ENCODE peak calls at places on chromosomes 5 and 9, in ten cellular contexts. P is aorta, H is AG04450, R is hepatocyte, O is kidney epithelial cell, F is upper lobe of right lung, T is H1, Y is NT2/D1, E is cardiac muscle cell, X is H9. M is an unnamed sample. For H3K27me3, the result is how much of the 10 kb centered on the place peaks cover.

GRCh38 chr5:38463634-38464521 is 92.6 kb downstream of the LIFR start:
- DNase-seq in O (peak), R (peak), F (no peak), X (no peak), E (peak), P (no peak), H (peak), T (no peak), Y (no peak), M (no peak)

GRCh38 chr5:76720988-76721569 is 5.2 kb downstream of the F2R start:
- DNase-seq in T (no peak), F (no peak), P (no peak), H (no peak), X (no peak), E (no peak), Y (no peak), R (no peak), O (no peak), M (no peak)

GRCh38 chr5:83294246-83294645 is 177.3 kb upstream of the VCAN start:
- DNase-seq in F (no peak), X (no peak), T (no peak), O (no peak), R (no peak), E (no peak), Y (no peak), P (no peak), H (no peak), M (no peak)

GRCh38 chr5:140245354-140245753 is 57.5 kb downstream of the PFDN1 start:
- DNase-seq in F (no peak), Y (no peak), P (no peak), R (no peak), O (no peak), T (no peak), E (peak), X (no peak), H (no peak), M (no peak)

GRCh38 chr9:121684381-121685145 is 33.1 kb downstream of the DAB2IP start:
- DNase-seq in P (peak), Y (no peak), O (no peak), T (no peak), H (no peak), F (peak), E (peak), X (peak), R (peak), M (peak)

GRCh38 chr9:87567566-87567965 is 69.9 kb downstream of the DAPK1 start:
- DNase-seq in Y (no peak), H (no peak), X (no peak), P (peak), T (no peak), O (no peak), E (peak), R (no peak), F (no peak), M (no peak)

GRCh38 chr5:88776692-88777091 is 106.3 kb downstream of the MEF2C start:
- DNase-seq in F (no peak), H (no peak), O (no peak), T (no peak), X (no peak), E (no peak), P (no peak), Y (no peak), R (no peak), M (peak)

GRCh38 chr5:114935490-114935889 is 234.2 kb downstream of the TRIM36 start:
- DNase-seq in P (no peak), H (no peak), Y (no peak), O (no peak), T (no peak), E (no peak), F (no peak), R (no peak), X (no peak), M (no peak)

GRCh38 chr9:89702401-89702800 is 97.6 kb downstream of the GADD45G start:
- DNase-seq in P (no peak), R (no peak), Y (no peak), H (no peak), X (no peak), E (no peak), T (no peak), O (no peak), F (no peak), M (no peak)

GRCh38 chr9:87883990-87884389 is 1.3 kb downstream of the SPATA31E1 start:
- DNase-seq in H (no peak), F (no peak), P (no peak), E (no peak), X (peak), T (no peak), Y (peak), O (no peak), R (no peak), M (peak)

GRCh38 chr5:135213466-135214239 is 179.6 kb upstream of the PITX1 start:
- DNase-seq in Y (no peak), O (no peak), R (no peak), H (no peak), T (no peak), P (no peak), F (peak), E (no peak), X (peak), M (peak)

GRCh38 chr5:42490836-42491235 is 67.6 kb downstream of the GHR start:
- DNase-seq in H (no peak), X (no peak), Y (no peak), O (no peak), F (no peak), T (no peak), P (no peak), R (no peak), E (no peak), M (no peak)

GRCh38 chr5:135386886-135387628 is 12.0 kb downstream of the MACROH2A1 start:
- DNase-seq in F (no peak), T (no peak), Y (no peak), X (no peak), E (peak), O (no peak), P (no peak), R (peak), H (peak), M (peak)

GRCh38 chr9:4099961-4100360 is 199.9 kb downstream of the GLIS3 start:
- DNase-seq in T (no peak), R (no peak), O (no peak), P (no peak), E (peak), X (no peak), H (no peak), F (no peak), Y (no peak), M (no peak)

GRCh38 chr9:113638504-113638903 is 175.0 kb downstream of the RGS3 start:
- DNase-seq in H (no peak), O (no peak), F (no peak), Y (no peak), R (no peak), X (no peak), T (no peak), E (no peak), P (no peak), M (no peak)

GRCh38 chr5:6544561-6544935 is 88.3 kb downstream of the NSUN2 start:
- DNase-seq in R (no peak), Y (no peak), P (no peak), E (no peak), H (no peak), T (no peak), X (no peak), O (no peak), F (no peak), M (peak)

GRCh38 chr5:143824851-143825720 is 13.1 kb downstream of the HMHB1 start:
- DNase-seq in E (peak), R (peak), H (peak), T (peak), O (peak), P (peak), Y (peak), F (peak), X (peak), M (peak)

GRCh38 chr5:83426855-83427254 is 44.7 kb upstream of the VCAN start:
- DNase-seq in O (no peak), H (no peak), T (no peak), P (no peak), X (no peak), F (no peak), Y (no peak), R (no peak), E (no peak), M (no peak)

GRCh38 chr5:133287500-133287899 is 235.7 kb downstream of the HSPA4 start:
- DNase-seq in X (peak), Y (peak), O (no peak), P (peak), T (no peak), F (no peak), R (peak), E (peak), H (peak), M (peak)

GRCh38 chr9:7045361-7045760 is 287.6 kb downstream of the KDM4C start:
- DNase-seq in X (no peak), E (peak), R (no peak), F (no peak), P (no peak), Y (no peak), O (no peak), H (no peak), T (no peak), M (no peak)

GRCh38 chr9:121198512-121199042 is 3.1 kb downstream of the RAB14 start:
- DNase-seq in E (no peak), P (no peak), O (no peak), R (no peak), T (no peak), X (no peak), F (no peak), Y (no peak), H (no peak), M (no peak)

GRCh38 chr9:82208741-82209450 is 220.3 kb downstream of the SPATA31D1 start:
- DNase-seq in Y (no peak), R (no peak), O (no peak), H (no peak), T (no peak), X (no peak), F (no peak), E (peak), P (no peak), M (no peak)

GRCh38 chr9:112174965-112175795 is at the start of gene SUSD1:
- DNase-seq in X (peak), R (peak), F (peak), P (peak), Y (no peak), T (no peak), H (no peak), E (peak), O (no peak), M (peak)

GRCh38 chr5:10548418-10549122 is 15.3 kb upstream of the ANKRD33B start:
- DNase-seq in R (no peak), Y (no peak), O (no peak), H (no peak), E (no peak), X (no peak), T (no peak), F (peak), P (no peak), M (no peak)

GRCh38 chr5:83562817-83563557 is 91.4 kb downstream of the VCAN start:
- DNase-seq in O (no peak), Y (no peak), F (no peak), R (peak), T (no peak), X (no peak), P (no peak), E (peak), H (no peak), M (no peak)

GRCh38 chr5:79745255-79745654 is 55.6 kb downstream of the CMYA5 start:
- DNase-seq in R (no peak), Y (no peak), E (no peak), O (no peak), P (no peak), X (no peak), F (no peak), T (no peak), H (no peak), M (no peak)

GRCh38 chr5:1013238-1013947 is 4.8 kb downstream of the NKD2 start:
- DNase-seq in F (no peak), E (no peak), P (peak), Y (no peak), X (no peak), T (no peak), R (no peak), O (no peak), H (no peak), M (no peak)

GRCh38 chr5:134101686-134102439 is 12.6 kb upstream of the TCF7 start:
- DNase-seq in E (peak), H (no peak), T (no peak), O (no peak), P (peak), R (peak), Y (no peak), F (peak), X (peak), M (peak)

GRCh38 chr5:144390133-144390532 is 219.5 kb downstream of the KCTD16 start:
- DNase-seq in T (peak), P (no peak), H (no peak), Y (no peak), E (peak), O (no peak), R (peak), F (no peak), X (peak), M (no peak)

GRCh38 chr9:131934673-131935072 is 145.0 kb downstream of the MED27 start:
- DNase-seq in T (no peak), R (no peak), H (no peak), F (no peak), E (no peak), O (no peak), Y (no peak), P (no peak), X (no peak), M (no peak)

GRCh38 chr9:81826541-81826906 is 101.7 kb upstream of the SPATA31D4 start:
- DNase-seq in H (no peak), O (no peak), Y (no peak), P (no peak), E (peak), X (no peak), R (peak), T (no peak), F (peak), M (no peak)

GRCh38 chr5:16178745-16179372 is 732 bp downstream of the MARCHF11 start:
- DNase-seq in X (peak), F (peak), O (peak), Y (peak), H (no peak), P (peak), E (peak), R (peak), T (peak), M (peak)

GRCh38 chr5:154031923-154032489 is 6.7 kb downstream of the FAM114A2 start:
- DNase-seq in H (no peak), E (no peak), P (no peak), F (no peak), T (no peak), X (no peak), Y (no peak), R (no peak), O (no peak), M (no peak)

GRCh38 chr9:114947058-114947457 is 16.7 kb upstream of the TNFSF8 start:
- DNase-seq in F (no peak), R (no peak), T (no peak), Y (no peak), P (no peak), X (no peak), E (no peak), O (no peak), H (no peak), M (no peak)

GRCh38 chr9:93599571-93600403 is 23.4 kb downstream of the PHF2 start:
- DNase-seq in X (peak), T (no peak), E (no peak), P (peak), H (no peak), R (peak), F (peak), Y (no peak), O (no peak), M (no peak)

GRCh38 chr9:93600504-93600903 is 24.1 kb downstream of the PHF2 start:
- DNase-seq in T (no peak), R (no peak), Y (no peak), O (no peak), F (no peak), E (no peak), H (no peak), X (peak), P (peak), M (peak)

GRCh38 chr9:93601666-93602065 is 25.3 kb downstream of the PHF2 start:
- DNase-seq in X (no peak), T (no peak), O (no peak), E (no peak), R (no peak), H (no peak), F (no peak), Y (no peak), P (no peak), M (peak)

GRCh38 chr9:93603011-93603410 is 26.6 kb downstream of the PHF2 start:
- DNase-seq in Y (no peak), E (no peak), R (no peak), T (no peak), H (no peak), F (no peak), O (no peak), X (no peak), P (peak), M (peak)

GRCh38 chr9:93601063-93601462 is 24.7 kb downstream of the PHF2 start:
- DNase-seq in Y (no peak), E (no peak), X (no peak), F (no peak), O (no peak), T (no peak), P (peak), H (no peak), R (no peak), M (no peak)
- H3K27me3 ChIP-seq in Y (under half), E (under half), X (under half), F (under half), O (under half), T (under half), P (under half), H (under half), R (under half), M (under half)

GRCh38 chr9:128393171-128393761 is 22.1 kb downstream of the URM1 start:
- DNase-seq in F (no peak), H (no peak), E (no peak), X (peak), P (no peak), T (no peak), R (no peak), O (no peak), Y (no peak), M (no peak)
- H3K27me3 ChIP-seq in F (under half), H (under half), E (half or more), X (half or more), P (under half), T (half or more), R (half or more), O (half or more), Y (half or more), M (under half)

GRCh38 chr9:126631254-126631653 is 17.5 kb downstream of the LMX1B start:
- DNase-seq in F (no peak), E (peak), R (no peak), P (no peak), H (no peak), O (no peak), T (no peak), X (peak), Y (no peak), M (no peak)

GRCh38 chr9:126626117-126627022 is 12.6 kb downstream of the LMX1B start:
- DNase-seq in Y (no peak), P (no peak), X (peak), F (no peak), H (no peak), O (no peak), R (no peak), E (no peak), T (no peak), M (no peak)

GRCh38 chr9:126628146-126628545 is 14.4 kb downstream of the LMX1B start:
- DNase-seq in F (no peak), X (no peak), O (no peak), Y (no peak), H (no peak), T (no peak), R (no peak), E (no peak), P (no peak), M (no peak)

GRCh38 chr9:126630458-126631237 is 16.9 kb downstream of the LMX1B start:
- DNase-seq in R (no peak), P (no peak), X (no peak), E (no peak), F (no peak), T (no peak), O (peak), H (no peak), Y (no peak), M (no peak)

DNA sequence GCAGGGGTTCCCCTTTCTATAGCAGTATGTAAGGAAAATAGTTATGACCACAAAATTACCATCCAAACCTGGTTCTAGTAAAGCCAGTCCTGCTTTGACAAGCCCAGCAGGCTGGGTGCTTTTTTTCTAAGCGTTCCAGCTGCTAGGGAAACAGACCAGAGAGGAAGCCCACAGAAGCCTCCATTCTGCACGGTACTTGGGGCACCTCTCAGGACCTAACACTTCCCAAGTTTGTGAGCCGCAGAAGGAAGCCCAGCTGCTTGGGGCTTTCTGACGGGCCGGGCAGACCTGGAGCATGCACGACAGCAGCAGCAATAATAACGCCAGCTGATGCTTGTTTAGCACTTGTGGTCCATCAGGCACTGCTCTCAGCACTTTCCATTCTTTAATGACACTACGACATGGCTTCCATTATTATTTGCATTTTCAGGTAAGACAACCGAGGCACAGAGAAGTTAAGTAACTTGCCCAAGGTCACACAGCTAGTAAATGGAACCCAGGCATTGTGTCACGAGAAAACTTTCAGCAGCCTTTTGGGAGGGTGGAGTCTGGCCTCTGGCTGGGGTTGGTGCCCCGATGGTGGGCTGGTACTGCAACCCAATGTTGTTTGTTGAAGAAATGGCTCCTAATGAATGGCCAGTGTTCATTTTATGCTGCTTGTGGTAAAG is 15.4 kb downstream of the LMX1B start:
- DNase-seq in F (no peak), T (no peak), O (no peak), E (no peak), Y (no peak), X (no peak), P (no peak), H (no peak), R (no peak), M (no peak)
- H3K27me3 ChIP-seq in F (half or more), T (half or more), O (half or more), E (half or more), Y (half or more), X (half or more), P (under half), H (half or more), R (half or more), M (half or more)

DNA sequence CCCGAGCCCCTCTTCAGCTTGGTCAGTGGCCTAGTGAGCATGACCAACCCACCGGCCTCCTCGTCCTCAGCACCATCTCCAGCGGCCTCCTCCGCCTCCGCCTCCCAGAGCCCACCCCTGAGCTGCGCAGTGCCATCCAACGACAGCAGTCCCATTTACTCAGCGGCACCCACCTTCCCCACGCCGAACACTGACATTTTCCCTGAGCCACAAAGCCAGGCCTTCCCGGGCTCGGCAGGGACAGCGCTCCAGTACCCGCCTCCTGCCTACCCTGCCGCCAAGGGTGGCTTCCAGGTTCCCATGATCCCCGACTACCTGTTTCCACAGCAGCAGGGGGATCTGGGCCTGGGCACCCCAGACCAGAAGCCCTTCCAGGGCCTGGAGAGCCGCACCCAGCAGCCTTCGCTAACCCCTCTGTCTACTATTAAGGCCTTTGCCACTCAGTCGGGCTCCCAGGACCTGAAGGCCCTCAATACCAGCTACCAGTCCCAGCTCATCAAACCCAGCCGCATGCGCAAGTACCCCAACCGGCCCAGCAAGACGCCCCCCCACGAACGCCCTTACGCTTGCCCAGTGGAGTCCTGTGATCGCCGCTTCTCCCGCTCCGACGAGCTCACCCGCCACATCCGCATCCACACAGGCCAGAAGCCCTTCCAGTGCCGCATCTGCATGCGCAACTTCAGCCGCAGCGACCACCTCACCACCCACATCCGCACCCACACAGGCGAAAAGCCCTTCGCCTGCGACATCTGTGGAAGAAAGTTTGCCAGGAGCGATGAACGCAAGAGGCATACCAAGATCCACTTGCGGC is 1.8 kb downstream of the EGR1 start:
- DNase-seq in E (peak), Y (no peak), T (peak), P (peak), F (peak), R (peak), H (peak), O (no peak), X (no peak), M (no peak)
- H3K27me3 ChIP-seq in E (under half), Y (under half), T (under half), P (under half), F (under half), R (under half), H (under half), O (under half), X (under half), M (under half)

GRCh38 chr5:176739461-176740051 is 70.8 kb upstream of the UNC5A start:
- DNase-seq in H (no peak), X (peak), Y (no peak), P (peak), R (no peak), T (no peak), F (peak), O (no peak), E (no peak), M (peak)

GRCh38 chr5:176740131-176740701 is 70.1 kb upstream of the UNC5A start:
- DNase-seq in T (no peak), O (no peak), Y (no peak), P (peak), R (no peak), F (peak), H (no peak), X (peak), E (no peak), M (peak)

GRCh38 chr5:176737746-176738699 is 72.3 kb upstream of the UNC5A start:
- DNase-seq in R (no peak), E (no peak), Y (no peak), X (peak), F (peak), T (no peak), P (peak), O (no peak), H (no peak), M (peak)

GRCh38 chr5:176737001-176737745 is 73.2 kb upstream of the UNC5A start:
- DNase-seq in T (no peak), O (peak), E (no peak), F (peak), R (peak), Y (no peak), X (peak), P (peak), H (no peak), M (no peak)

GRCh38 chr5:176738851-176739250 is 71.5 kb upstream of the UNC5A start:
- DNase-seq in R (no peak), F (peak), T (no peak), H (no peak), E (no peak), P (peak), O (no peak), X (peak), Y (no peak), M (peak)
- H3K27me3 ChIP-seq in R (under half), F (half or more), T (under half), H (half or more), E (under half), P (under half), O (under half), X (under half), Y (under half), M (under half)